ENCODE peak calls at places on chromosomes 12 and 14, in nine cellular contexts. V is psoas muscle, X is PC-9, I is mesendoderm, J is cardiac muscle cell, H is coronary artery, U is foreskin fibroblast, T is osteoblast, Q is AG10803. Z is an unnamed sample.

GRCh38 chr12:52195065-52195730 is 3.4 kb upstream of the KRT80 start:
- DNase-seq in X (peak), T (peak), U (no peak), V (no peak), I (peak), Q (no peak), J (no peak), H (no peak), Z (no peak)

GRCh38 chr12:6463211-6463610 is 7.3 kb downstream of the VAMP1 start:
- DNase-seq in V (no peak), U (no peak), Q (no peak), J (no peak), H (no peak), X (no peak), T (no peak), I (no peak), Z (no peak)

GRCh38 chr12:52007982-52008510 is 1.3 kb downstream of the TAMALIN start:
- DNase-seq in T (peak), Q (no peak), I (no peak), X (no peak), H (no peak), V (no peak), U (no peak), J (no peak), Z (no peak)

GRCh38 chr12:19234171-19234704 is 104.7 kb downstream of the PLEKHA5 start:
- DNase-seq in J (peak), Q (peak), T (no peak), U (peak), H (no peak), V (no peak), I (peak), X (no peak), Z (no peak)

GRCh38 chr14:26204954-26205479 is 392.8 kb downstream of the NOVA1 start:
- DNase-seq in H (no peak), J (peak), U (peak), I (peak), T (no peak), Q (no peak), V (peak), X (no peak), Z (no peak)

GRCh38 chr12:64968989-64969819 is 144.8 kb downstream of the TBC1D30 start:
- DNase-seq in X (peak), T (peak), J (no peak), V (no peak), U (peak), H (no peak), Q (no peak), I (peak), Z (no peak)

GRCh38 chr14:51328089-51328941 is 88.3 kb downstream of the TMX1 start:
- DNase-seq in Q (peak), U (peak), V (peak), X (peak), H (no peak), J (no peak), I (peak), T (no peak), Z (no peak)

GRCh38 chr14:38255673-38256357 is at the start of gene CLEC14A:
- DNase-seq in J (peak), V (peak), Q (peak), X (no peak), H (peak), I (peak), U (peak), T (no peak), Z (no peak)

GRCh38 chr12:122820838-122821271 is 14.4 kb upstream of the HIP1R start:
- DNase-seq in J (no peak), T (no peak), Q (no peak), V (no peak), I (no peak), X (no peak), U (no peak), H (no peak), Z (no peak)

GRCh38 chr12:32777159-32777558 is 21.5 kb upstream of the YARS2 start:
- DNase-seq in T (no peak), V (no peak), Q (no peak), X (no peak), J (no peak), U (no peak), I (peak), H (no peak), Z (no peak)

GRCh38 chr12:30461011-30461670 is 234.5 kb downstream of the IPO8 start:
- DNase-seq in J (no peak), X (no peak), Q (no peak), H (no peak), U (no peak), V (no peak), I (no peak), T (no peak), Z (no peak)

GRCh38 chr14:103227076-103227475 is 103.8 kb downstream of the TNFAIP2 start:
- DNase-seq in X (no peak), Q (no peak), J (no peak), U (no peak), H (no peak), I (no peak), V (no peak), T (peak), Z (no peak)

GRCh38 chr14:69138189-69138535 is 14.8 kb downstream of the DCAF5 start:
- DNase-seq in H (no peak), T (no peak), Q (peak), X (no peak), U (peak), J (no peak), I (peak), V (no peak), Z (no peak)

DNA sequence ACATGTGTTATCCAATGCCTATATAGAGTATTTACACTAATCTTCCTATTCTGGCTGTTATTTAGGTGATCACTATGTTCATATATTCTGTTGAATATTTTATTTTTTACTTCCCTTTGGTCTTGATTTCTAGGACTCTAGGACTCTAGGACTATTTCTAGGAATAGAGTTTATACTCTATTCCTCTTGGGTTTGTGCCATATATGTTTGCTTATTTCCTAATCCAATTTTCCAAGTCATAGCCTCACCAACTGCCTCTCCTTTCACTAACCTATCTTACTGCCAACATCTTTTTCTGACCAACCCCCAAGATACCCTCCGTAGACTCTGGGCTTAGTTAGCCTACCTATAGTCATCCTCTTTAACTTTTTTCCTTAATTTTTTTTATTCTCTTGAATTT is 28.5 kb downstream of the ARF6 start:
- DNase-seq in I (no peak), Q (no peak), H (no peak), U (no peak), V (no peak), X (no peak), T (no peak), J (no peak), Z (no peak)
- H3K4me3 ChIP-seq in I (no peak), Q (no peak), H (no peak), U (no peak), V (no peak), X (no peak), T (no peak), J (no peak), Z (no peak)

GRCh38 chr14:21090194-21090939 is 8.1 kb downstream of the ZNF219 start:
- DNase-seq in J (no peak), U (no peak), I (peak), Q (no peak), T (peak), H (no peak), X (no peak), V (no peak), Z (no peak)

GRCh38 chr14:21093018-21093417 is 5.4 kb downstream of the ZNF219 start:
- DNase-seq in X (no peak), Q (no peak), V (no peak), J (no peak), U (no peak), T (peak), H (no peak), I (no peak), Z (no peak)

GRCh38 chr14:21092147-21093011 is 6.1 kb downstream of the ZNF219 start:
- DNase-seq in U (peak), V (peak), Q (peak), J (peak), X (peak), T (peak), I (peak), H (no peak), Z (peak)

GRCh38 chr14:21090940-21091663 is 7.4 kb downstream of the ZNF219 start:
- DNase-seq in X (no peak), J (no peak), V (no peak), U (no peak), Q (no peak), T (peak), H (no peak), I (no peak), Z (no peak)

GRCh38 chr14:21091784-21092146 is 6.7 kb downstream of the ZNF219 start:
- DNase-seq in X (no peak), U (no peak), Q (no peak), T (peak), I (no peak), V (no peak), J (no peak), H (no peak), Z (no peak)
- H3K4me3 ChIP-seq in X (no peak), U (no peak), Q (no peak), T (no peak), I (no peak), V (no peak), J (no peak), H (no peak), Z (no peak)

GRCh38 chr12:44052554-44052953 is 216.7 kb downstream of the TMEM117 start:
- DNase-seq in H (no peak), Q (no peak), T (no peak), V (no peak), J (no peak), I (no peak), U (no peak), X (no peak), Z (no peak)

DNA sequence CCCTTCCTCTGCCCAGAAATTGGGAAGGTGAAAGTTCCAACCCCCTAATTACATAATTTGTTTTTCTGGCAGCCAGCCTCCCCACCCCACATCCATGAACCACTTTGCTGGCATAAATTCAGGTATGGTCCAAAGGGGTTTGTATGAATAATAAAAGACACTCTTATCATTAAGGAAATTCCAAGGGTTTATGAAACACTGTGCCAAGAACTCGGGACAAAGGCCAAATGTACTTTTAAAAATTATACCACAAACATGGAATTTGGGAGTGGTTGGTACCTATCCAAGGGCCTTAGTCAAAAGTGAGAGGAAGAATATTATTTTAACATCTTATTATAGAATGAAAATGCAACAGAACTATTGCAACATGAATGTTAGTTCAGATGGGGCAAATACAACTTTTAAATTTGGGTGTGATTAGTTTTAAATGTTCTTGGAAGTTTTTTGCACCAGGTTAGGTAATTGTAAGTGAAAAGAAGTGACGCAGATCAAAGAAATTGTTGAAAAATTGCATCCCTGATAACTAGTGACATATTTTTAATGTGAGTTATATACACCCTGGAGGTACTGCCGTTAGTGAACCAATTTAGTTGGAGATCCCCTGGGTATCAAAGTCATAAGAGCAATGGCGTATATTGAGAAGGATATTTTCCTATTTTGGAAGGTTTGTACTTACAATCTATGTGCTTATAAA is 217.8 kb downstream of the TMEM117 start:
- DNase-seq in H (no peak), Q (peak), I (no peak), V (no peak), J (no peak), X (no peak), T (peak), U (peak), Z (no peak)
- H3K4me3 ChIP-seq in H (no peak), Q (no peak), I (no peak), V (no peak), J (no peak), X (no peak), T (no peak), U (no peak), Z (no peak)

DNA sequence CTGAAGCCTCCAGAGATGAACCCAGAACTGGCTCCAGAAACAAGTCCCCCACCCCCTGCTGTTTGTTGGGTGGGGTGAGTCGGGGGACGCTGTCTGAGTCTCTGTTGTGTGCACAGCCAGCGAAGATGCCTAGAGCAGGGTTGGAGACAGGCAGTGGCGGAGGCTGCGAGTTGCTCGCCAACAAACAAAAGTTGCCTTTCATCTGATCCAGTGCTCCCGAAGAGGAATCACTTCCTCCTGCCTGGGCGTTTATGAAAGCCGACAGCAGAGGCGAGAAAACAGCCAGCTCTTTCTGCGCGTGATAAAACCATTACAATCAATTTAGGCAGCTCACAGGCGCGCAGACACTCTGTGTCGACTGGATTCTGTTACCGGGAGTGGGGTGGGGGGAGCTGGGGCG is 678.7 kb downstream of the MED13L start:
- DNase-seq in T (no peak), U (peak), H (no peak), Q (peak), X (no peak), V (no peak), I (peak), J (no peak), Z (no peak)
- H3K4me3 ChIP-seq in T (no peak), U (peak), H (peak), Q (peak), X (no peak), V (peak), I (no peak), J (no peak), Z (no peak)

DNA sequence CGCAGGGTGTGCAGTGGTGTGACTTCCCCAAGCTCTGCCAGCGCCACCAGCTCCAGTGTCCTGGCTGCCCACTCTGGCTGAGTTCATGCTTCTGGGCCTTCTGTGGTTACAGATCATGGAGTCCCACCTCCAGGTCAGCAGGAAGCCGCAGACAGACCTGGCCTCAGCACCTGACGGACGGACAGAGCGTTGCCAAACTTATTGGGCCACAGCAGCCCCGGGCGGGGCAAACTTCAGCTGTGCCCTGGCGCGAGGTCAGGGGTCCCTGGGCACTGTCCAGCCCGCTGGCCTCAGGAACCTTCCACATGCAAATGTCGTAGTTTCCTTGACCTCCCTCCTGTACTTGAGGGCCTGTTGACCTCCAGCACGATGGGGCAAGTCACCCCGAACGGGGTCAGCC is 11.2 kb downstream of the GPR132 start:
- DNase-seq in X (no peak), U (no peak), Q (no peak), T (peak), I (no peak), H (no peak), V (no peak), J (no peak), Z (no peak)
- H3K4me3 ChIP-seq in X (no peak), U (no peak), Q (no peak), T (no peak), I (no peak), H (no peak), V (no peak), J (no peak), Z (no peak)

DNA sequence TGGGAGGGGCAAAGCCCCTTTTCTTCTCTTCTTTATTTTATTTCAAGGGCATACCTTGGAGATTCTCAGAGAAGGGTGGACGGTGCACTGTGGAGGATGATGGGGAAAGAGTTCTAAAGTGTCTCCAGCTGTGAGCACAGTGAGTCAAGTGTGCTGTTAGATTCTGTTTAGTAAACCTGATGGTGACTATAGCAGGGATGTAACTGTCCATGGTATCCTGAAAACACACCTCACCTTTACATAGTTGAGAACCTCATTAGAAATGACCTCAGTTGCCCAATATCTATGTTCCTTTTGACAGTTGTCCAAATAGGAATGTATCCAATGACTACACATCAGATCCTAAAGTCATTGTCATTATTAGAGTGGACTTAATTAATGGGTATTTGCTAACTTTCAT is 38.0 kb downstream of the CNTN1 start:
- DNase-seq in U (no peak), Q (no peak), T (no peak), V (no peak), H (no peak), X (no peak), J (peak), I (no peak), Z (no peak)
- H3K4me3 ChIP-seq in U (no peak), Q (no peak), T (no peak), V (no peak), H (no peak), X (no peak), J (no peak), I (no peak), Z (no peak)